ENCODE peak calls at places on chromosomes 11 and 22, in seven cellular contexts. Y, H, Q, P, G, J and R are unnamed samples.

GRCh38 chr22:46890819-46891218 is 128.4 kb downstream of the TBC1D22A start:
- DNase-seq in Y (no peak), P (no peak), G (no peak), Q (no peak), H (no peak), J (no peak), R (no peak)

GRCh38 chr11:123188508-123189165 is 6.4 kb downstream of the CLMP start:
- DNase-seq in Q (peak; percentile 86), G (no peak), H (no peak), P (no peak), J (no peak), Y (no peak), R (no peak)

GRCh38 chr11:31809543-31809856 is 1.6 kb downstream of the PAX6 start:
- DNase-seq in G (no peak), J (no peak), Q (peak; percentile 23), Y (no peak), H (no peak), P (no peak), R (no peak)

GRCh38 chr11:62922653-62923371 is 1.6 kb upstream of the CHRM1 start:
- DNase-seq in H (no peak), J (no peak), P (no peak), Y (no peak), G (peak; percentile 15), Q (no peak), R (no peak)

GRCh38 chr22:40721266-40721665 is 42.0 kb downstream of the MCHR1 start:
- DNase-seq in G (no peak), H (no peak), Q (peak; percentile 79), P (no peak), Y (no peak), J (peak; percentile 37), R (no peak)

GRCh38 chr11:130773436-130773835 is 142.8 kb downstream of the SNX19 start:
- DNase-seq in G (no peak), J (no peak), Q (no peak), P (no peak), H (no peak), Y (no peak), R (no peak)

GRCh38 chr11:83061883-83062282 is 9.8 kb downstream of the RAB30 start:
- DNase-seq in G (peak; percentile 78), P (no peak), H (no peak), Y (no peak), Q (no peak), J (no peak), R (no peak)

GRCh38 chr11:130369141-130369691 is 54.5 kb upstream of the ZBTB44 start:
- DNase-seq in Y (no peak), J (no peak), P (no peak), G (no peak), H (no peak), Q (no peak), R (no peak)

GRCh38 chr22:37817705-37818311 is 5.4 kb upstream of the GALR3 start:
- DNase-seq in Y (peak; percentile 76), J (peak; percentile 92), G (peak; percentile 76), Q (peak; percentile 76), H (peak; percentile 91), P (peak; percentile 90), R (peak; percentile 82)

GRCh38 chr11:130095326-130095725 is 25.6 kb downstream of the APLP2 start:
- DNase-seq in G (no peak), Y (no peak), P (no peak), J (no peak), H (no peak), Q (no peak), R (no peak)

GRCh38 chr11:68903288-68903630 is 373 bp downstream of the MRPL21 start:
- DNase-seq in P (no peak), G (no peak), H (no peak), J (no peak), Q (no peak), Y (no peak), R (no peak)

GRCh38 chr22:35900483-35901168 is 128.0 kb downstream of the RBFOX2 start:
- DNase-seq in Q (peak; percentile 85), P (no peak), Y (no peak), J (no peak), G (no peak), H (no peak), R (no peak)

GRCh38 chr11:126024143-126024542 is 38.5 kb downstream of the CDON start:
- DNase-seq in P (no peak), Q (no peak), H (no peak), G (no peak), J (peak; percentile 9), Y (no peak), R (no peak)
- H3K4me1 ChIP-seq in P (no peaks in the 10 kb centered on the region), Q (no peaks in the 10 kb centered on the region), H (no peaks in the 10 kb centered on the region), G (no peaks in the 10 kb centered on the region), J (peaks cover 12% of the 10 kb centered on the region), Y (no peaks in the 10 kb centered on the region), R (peaks cover 27% of the 10 kb centered on the region)

GRCh38 chr11:57506522-57506921 is 9.0 kb downstream of the SLC43A1 start:
- DNase-seq in Q (no peak), G (no peak), Y (no peak), J (no peak), P (no peak), H (no peak), R (no peak)
- H3K4me1 ChIP-seq in Q (no peaks in the 10 kb centered on the region), G (peaks cover 6% of the 10 kb centered on the region), Y (peaks cover 3% of the 10 kb centered on the region), J (no peaks in the 10 kb centered on the region), P (no peaks in the 10 kb centered on the region), H (no peaks in the 10 kb centered on the region), R (peaks cover 10% of the 10 kb centered on the region)

GRCh38 chr22:30968924-30969531 is at the start of gene TUG1:
- DNase-seq in Q (peak; percentile 99), Y (peak; percentile 99), H (peak; percentile 99), P (peak; percentile 99), G (peak; percentile 98), J (peak; percentile 99), R (peak; percentile 99)

GRCh38 chr22:30964858-30965257 is 3.7 kb downstream of the MORC2 start:
- DNase-seq in J (no peak), P (no peak), Y (no peak), Q (no peak), G (no peak), H (no peak), R (no peak)

GRCh38 chr22:30968015-30968923 is at the start of gene MORC2:
- DNase-seq in Y (peak; percentile 73), H (peak; percentile 76), P (peak; percentile 75), Q (peak; percentile 55), J (peak; percentile 79), G (no peak), R (no peak)

GRCh38 chr22:30970356-30970746 is 1.3 kb downstream of the TUG1 start:
- DNase-seq in J (no peak), H (no peak), Y (no peak), P (no peak), Q (no peak), G (no peak), R (no peak)

GRCh38 chr22:30969532-30970355 is 679 bp downstream of the TUG1 start:
- DNase-seq in Q (peak; percentile 50), P (peak; percentile 53), J (peak; percentile 65), Y (peak; percentile 46), G (peak; percentile 79), H (peak; percentile 64), R (peak; percentile 38)
- H3K4me1 ChIP-seq in Q (peaks cover 4% of the 10 kb centered on the region), P (peaks cover 26% of the 10 kb centered on the region), J (peaks cover 17% of the 10 kb centered on the region), Y (peaks cover 2% of the 10 kb centered on the region), G (peaks cover 57% of the 10 kb centered on the region), H (peaks cover 3% of the 10 kb centered on the region), R (peaks cover 68% of the 10 kb centered on the region)

GRCh38 chr22:17942721-17943120 is 81.6 kb downstream of the MICAL3 start:
- DNase-seq in H (no peak), Y (no peak), G (no peak), P (no peak), J (no peak), Q (no peak), R (no peak)
- H3K4me1 ChIP-seq in H (no peaks in the 10 kb centered on the region), Y (peaks cover 3% of the 10 kb centered on the region), G (peaks cover 64% of the 10 kb centered on the region), P (peaks cover 33% of the 10 kb centered on the region), J (peaks cover 11% of the 10 kb centered on the region), Q (no peaks in the 10 kb centered on the region), R (peaks cover 100% of the 10 kb centered on the region)

DNA sequence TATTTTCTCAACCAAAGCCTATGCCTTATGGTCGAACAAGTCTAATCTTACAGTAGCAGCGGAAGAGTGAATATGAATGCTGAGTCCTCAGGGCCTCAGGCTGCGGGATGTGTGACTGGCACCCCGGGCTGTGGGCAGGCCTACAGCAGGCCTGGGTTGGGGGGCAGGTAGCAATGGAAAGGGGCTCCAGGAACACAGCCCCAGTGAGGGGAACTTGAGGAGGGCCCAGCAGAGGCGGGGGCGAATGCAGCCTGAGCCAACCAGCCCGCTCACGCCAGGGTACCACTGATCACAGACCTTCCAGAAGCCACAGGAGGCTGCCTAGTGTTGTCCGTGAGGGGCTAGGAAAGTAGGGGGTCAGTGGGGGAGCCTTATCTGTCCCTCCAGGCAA is 11.3 kb upstream of the CD5 start:
- DNase-seq in P (no peak), G (no peak), H (no peak), Q (no peak), J (no peak), Y (no peak), R (no peak)
- H3K4me1 ChIP-seq in P (no peaks in the 10 kb centered on the region), G (peaks cover 13% of the 10 kb centered on the region), H (no peaks in the 10 kb centered on the region), Q (no peaks in the 10 kb centered on the region), J (no peaks in the 10 kb centered on the region), Y (no peaks in the 10 kb centered on the region), R (no peaks in the 10 kb centered on the region)

DNA sequence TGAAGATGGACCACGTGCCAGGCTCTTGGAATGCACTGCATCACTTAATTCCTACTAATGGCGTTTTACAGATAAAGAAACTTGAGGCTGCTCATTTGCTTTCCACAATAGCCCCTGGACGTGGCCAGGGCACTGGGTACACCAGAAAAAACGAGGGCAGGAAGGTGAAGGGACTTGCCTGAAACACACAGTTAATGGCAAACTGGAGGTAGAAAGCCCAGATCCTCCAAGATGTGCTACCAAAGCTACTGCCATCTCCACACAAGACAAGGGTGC is 1.8 kb upstream of the FXYD2 start:
- DNase-seq in Y (no peak), H (peak; percentile 13), P (no peak), Q (no peak), G (no peak), J (no peak), R (no peak)
- H3K4me1 ChIP-seq in Y (no peaks in the 10 kb centered on the region), H (no peaks in the 10 kb centered on the region), P (peaks cover 4% of the 10 kb centered on the region), Q (peaks cover 10% of the 10 kb centered on the region), G (no peaks in the 10 kb centered on the region), J (peaks cover 32% of the 10 kb centered on the region), R (peaks cover 68% of the 10 kb centered on the region)

DNA sequence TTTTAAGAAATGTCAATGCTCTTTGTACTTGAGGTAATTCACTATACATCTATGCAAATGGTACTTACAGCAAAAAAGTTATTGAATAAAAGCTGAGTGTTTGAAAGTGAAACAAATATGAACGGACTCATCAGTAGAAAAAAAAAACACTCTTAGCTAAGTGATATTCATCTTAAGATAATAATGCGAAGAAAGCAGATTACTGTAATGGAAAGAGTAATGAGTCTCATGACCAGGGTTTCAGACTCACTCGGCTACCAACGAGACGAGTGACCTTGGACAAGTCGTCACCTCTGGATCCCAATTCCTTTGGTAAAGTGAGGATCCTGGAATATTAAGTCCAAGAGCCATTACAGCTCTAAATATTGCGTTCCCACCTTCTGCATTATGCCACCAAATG is 57.0 kb downstream of the PACSIN2 start:
- DNase-seq in H (no peak), Q (no peak), Y (no peak), G (no peak), P (no peak), J (no peak), R (no peak)
- H3K4me1 ChIP-seq in H (peaks cover 3% of the 10 kb centered on the region), Q (peaks cover 10% of the 10 kb centered on the region), Y (peaks cover 8% of the 10 kb centered on the region), G (no peaks in the 10 kb centered on the region), P (peaks cover 53% of the 10 kb centered on the region), J (peaks cover 61% of the 10 kb centered on the region), R (peaks cover 90% of the 10 kb centered on the region)